ENCODE peak calls at places on chromosomes 3 and 15, in four cellular contexts. F is HFFc6, K is psoas muscle, E is MM.1S. Y is an unnamed sample.

GRCh38 chr15:98745179-98745578 is 96.8 kb downstream of the IGF1R start:
- DNase-seq in F (no peak), K (no peak), E (no peak), Y (no peak)

GRCh38 chr3:197028711-197029510 is 706 bp downstream of the MELTF start:
- DNase-seq in F (no peak), K (no peak), E (no peak), Y (no peak)

GRCh38 chr15:89496155-89497098 is at the start of gene RHCG:
- DNase-seq in F (no peak), K (no peak), E (peak; percentile 34), Y (no peak)

GRCh38 chr3:124772081-124772831 is 42.0 kb downstream of the UMPS start:
- DNase-seq in F (peak; percentile 76), K (peak; percentile 68), E (no peak), Y (no peak)

GRCh38 chr15:58383876-58384275 is 47.9 kb upstream of the LIPC start:
- DNase-seq in F (no peak), K (no peak), E (no peak), Y (no peak)

GRCh38 chr3:126151562-126152302 is 28.7 kb downstream of the ALDH1L1 start:
- DNase-seq in F (no peak), K (no peak), E (no peak), Y (no peak)

GRCh38 chr3:106345353-106346027 is 476.7 kb upstream of the CBLB start:
- DNase-seq in F (peak; percentile 95), K (no peak), E (no peak), Y (no peak)

GRCh38 chr3:155572085-155572484 is 172.8 kb downstream of the PLCH1 start:
- DNase-seq in F (peak; percentile 5), K (no peak), E (no peak), Y (no peak)

GRCh38 chr3:50567386-50568182 is at the start of gene C3orf18:
- DNase-seq in F (peak; percentile 85), K (peak; percentile 96), E (peak; percentile 97), Y (peak; percentile 94)

GRCh38 chr15:85141601-85142185 is 160.0 kb downstream of the PDE8A start:
- DNase-seq in F (no peak), K (no peak), E (no peak), Y (no peak)

GRCh38 chr15:77505556-77505955 is 84.9 kb downstream of the HMG20A start:
- DNase-seq in F (no peak), K (no peak), E (no peak), Y (no peak)

GRCh38 chr15:25439456-25439836 is 622 bp upstream of the UBE3A start:
- DNase-seq in F (no peak), K (no peak), E (peak; percentile 25), Y (no peak)

GRCh38 chr3:31213869-31214486 is 318.7 kb upstream of the STT3B start:
- DNase-seq in F (no peak), K (no peak), E (peak; percentile 53), Y (no peak)

GRCh38 chr3:157532529-157533297 is 29.5 kb upstream of the VEPH1 start:
- DNase-seq in F (peak; percentile 85), K (no peak), E (peak; percentile 74), Y (no peak)

GRCh38 chr3:194364652-194365434 is 4.7 kb downstream of the LRRC15 start:
- DNase-seq in F (peak; percentile 98), K (peak; percentile 73), E (no peak), Y (no peak)

GRCh38 chr15:81227716-81228115 is 31.0 kb downstream of the IL16 start:
- DNase-seq in F (no peak), K (no peak), E (peak; percentile 6), Y (no peak)

GRCh38 chr15:100394726-100395125 is 53.0 kb upstream of the ADAMTS17 start:
- DNase-seq in F (no peak), K (no peak), E (peak; percentile 7), Y (no peak)

GRCh38 chr3:13844286-13844685 is 35.6 kb downstream of the WNT7A start:
- DNase-seq in F (no peak), K (no peak), E (no peak), Y (no peak)

GRCh38 chr15:64460737-64461576 is 579 bp downstream of the ZNF609 start:
- DNase-seq in F (peak; percentile 85), K (no peak), E (peak; percentile 49), Y (peak; percentile 59)

GRCh38 chr3:53821631-53822068 is 24.6 kb downstream of the CHDH start:
- DNase-seq in F (no peak), K (peak; percentile 74), E (no peak), Y (no peak)

GRCh38 chr3:59189561-59190338 is 139.9 kb upstream of the CFAP20DC start:
- DNase-seq in F (no peak), K (no peak), E (no peak), Y (no peak)

GRCh38 chr3:27589795-27590194 is 105.6 kb upstream of the SLC4A7 start:
- DNase-seq in F (peak; percentile 53), K (no peak), E (no peak), Y (no peak)

GRCh38 chr15:101773496-101774100 is 29.7 kb upstream of the OR4F6 start:
- DNase-seq in F (no peak), K (no peak), E (peak; percentile 31), Y (peak; percentile 25)

GRCh38 chr15:53246996-53247395 is 456.9 kb upstream of the ONECUT1 start:
- DNase-seq in F (no peak), K (no peak), E (no peak), Y (no peak)

GRCh38 chr3:123194552-123194951 is 7.2 kb upstream of the SEC22A start:
- DNase-seq in F (no peak), K (no peak), E (no peak), Y (no peak)

GRCh38 chr3:44987318-44987717 is 11.3 kb downstream of the EXOSC7 start:
- DNase-seq in F (no peak), K (no peak), E (no peak), Y (no peak)

GRCh38 chr15:68154923-68155559 is 50.1 kb downstream of the CALML4 start:
- DNase-seq in F (peak; percentile 55), K (no peak), E (peak; percentile 61), Y (peak; percentile 48)

Y was measured in ovary.